ENCODE peak calls at places on chromosomes 6 and 20, in six cellular contexts. One of them, this sample, is unnamed.

GRCh38 chr20:32010096-32010495 is at the start of gene CCM2L:
- DNase-seq in tibial artery: no peak
- DNase-seq in DMS153: no peak
- DNase-seq in occipital lobe: no peak
- DNase-seq in stimulated activated CD4-positive, alpha-beta T cell treated with anti-CD3 and anti-CD28 coated beads, Interleukin-2, amount 100 ng/mL, for 48 hours: no peak
- DNase-seq in mucosa of gallbladder: no peak
- DNase-seq in this sample: no peak

GRCh38 chr6:37520926-37521325 is 21.2 kb upstream of the CCDC167 start:
- DNase-seq in DMS153: no peak
- DNase-seq in stimulated activated CD4-positive, alpha-beta T cell treated with anti-CD3 and anti-CD28 coated beads, Interleukin-2, amount 100 ng/mL, for 48 hours: no peak
- DNase-seq in tibial artery: no peak
- DNase-seq in occipital lobe: no peak
- DNase-seq in mucosa of gallbladder: no peak
- DNase-seq in this sample: no peak

GRCh38 chr20:58514321-58515239 is 619 bp downstream of the APCDD1L start:
- DNase-seq in stimulated activated CD4-positive, alpha-beta T cell treated with anti-CD3 and anti-CD28 coated beads, Interleukin-2, amount 100 ng/mL, for 48 hours: no peak
- DNase-seq in mucosa of gallbladder: no peak
- DNase-seq in tibial artery: no peak
- DNase-seq in occipital lobe: no peak
- DNase-seq in DMS153: no peak
- DNase-seq in this sample: no peak

GRCh38 chr20:39004508-39004907 is 42.4 kb downstream of the DHX35 start:
- DNase-seq in tibial artery: no peak
- DNase-seq in mucosa of gallbladder: peak; percentile 71
- DNase-seq in stimulated activated CD4-positive, alpha-beta T cell treated with anti-CD3 and anti-CD28 coated beads, Interleukin-2, amount 100 ng/mL, for 48 hours: no peak
- DNase-seq in DMS153: peak; percentile 71
- DNase-seq in occipital lobe: no peak
- DNase-seq in this sample: no peak

GRCh38 chr20:32490942-32491763 is 94.0 kb downstream of the NOL4L start:
- DNase-seq in mucosa of gallbladder: no peak
- DNase-seq in DMS153: no peak
- DNase-seq in stimulated activated CD4-positive, alpha-beta T cell treated with anti-CD3 and anti-CD28 coated beads, Interleukin-2, amount 100 ng/mL, for 48 hours: no peak
- DNase-seq in occipital lobe: no peak
- DNase-seq in tibial artery: no peak
- DNase-seq in this sample: no peak

GRCh38 chr20:7959484-7959883 is 19.2 kb upstream of the HAO1 start:
- DNase-seq in mucosa of gallbladder: no peak
- DNase-seq in stimulated activated CD4-positive, alpha-beta T cell treated with anti-CD3 and anti-CD28 coated beads, Interleukin-2, amount 100 ng/mL, for 48 hours: no peak
- DNase-seq in DMS153: peak; percentile 26
- DNase-seq in tibial artery: no peak
- DNase-seq in occipital lobe: no peak
- DNase-seq in this sample: no peak

GRCh38 chr6:135195522-135195921 is 14.4 kb downstream of the MYB start:
- DNase-seq in DMS153: no peak
- DNase-seq in stimulated activated CD4-positive, alpha-beta T cell treated with anti-CD3 and anti-CD28 coated beads, Interleukin-2, amount 100 ng/mL, for 48 hours: no peak
- DNase-seq in tibial artery: no peak
- DNase-seq in mucosa of gallbladder: no peak
- DNase-seq in occipital lobe: no peak
- DNase-seq in this sample: no peak

GRCh38 chr6:96458771-96459170 is 62.8 kb upstream of the UFL1 start:
- DNase-seq in tibial artery: no peak
- DNase-seq in mucosa of gallbladder: no peak
- DNase-seq in occipital lobe: no peak
- DNase-seq in DMS153: no peak
- DNase-seq in stimulated activated CD4-positive, alpha-beta T cell treated with anti-CD3 and anti-CD28 coated beads, Interleukin-2, amount 100 ng/mL, for 48 hours: no peak
- DNase-seq in this sample: no peak

GRCh38 chr6:109224107-109224875 is 129.0 kb downstream of the CEP57L1 start:
- DNase-seq in stimulated activated CD4-positive, alpha-beta T cell treated with anti-CD3 and anti-CD28 coated beads, Interleukin-2, amount 100 ng/mL, for 48 hours: no peak
- DNase-seq in occipital lobe: no peak
- DNase-seq in DMS153: no peak
- DNase-seq in mucosa of gallbladder: no peak
- DNase-seq in tibial artery: no peak
- DNase-seq in this sample: no peak